ENCODE peak calls at places on chromosomes 16 and 17, in eight cellular contexts. M, R, I, O, H, Q, K and V are unnamed samples.
A peak's percentile ranks its signal among the peaks of the same experiment; 100 is the strongest.

GRCh38 chr17:68459030-68459376 is 1.7 kb upstream of the WIPI1 start:
- DNase-seq in M (no peak), R (no peak), I (no peak), O (no peak), H (no peak), Q (no peak), K (peak; percentile 48), V (peak; percentile 23)

GRCh38 chr17:38925263-38925995 is at the start of gene LASP1NB:
- DNase-seq in M (peak; percentile 89), R (no peak), I (no peak), O (no peak), H (no peak), Q (no peak), K (peak; percentile 72), V (no peak)

GRCh38 chr17:32998893-32999240 is 7.2 kb downstream of the SPACA3 start:
- DNase-seq in M (no peak), R (no peak), I (no peak), O (no peak), H (no peak), Q (no peak), K (no peak), V (no peak)

GRCh38 chr16:2966043-2966802 is 2.1 kb downstream of the KREMEN2 start:
- DNase-seq in M (peak; percentile 32), R (no peak), I (no peak), O (no peak), H (no peak), Q (no peak), K (no peak), V (no peak)

GRCh38 chr17:27461192-27461859 is 5.1 kb downstream of the KSR1 start:
- DNase-seq in M (no peak), R (no peak), I (no peak), O (no peak), H (no peak), Q (no peak), K (no peak), V (no peak)

GRCh38 chr17:50062323-50063243 is 6.7 kb downstream of the ITGA3 start:
- DNase-seq in M (no peak), R (peak; percentile 89), I (no peak), O (no peak), H (no peak), Q (no peak), K (no peak), V (no peak)

GRCh38 chr17:19004601-19005441 is at the start of gene FAM83G:
- DNase-seq in M (peak; percentile 86), R (no peak), I (peak; percentile 90), O (peak; percentile 87), H (peak; percentile 84), Q (peak; percentile 88), K (peak; percentile 92), V (peak; percentile 94)

GRCh38 chr16:24681793-24682192 is 47.7 kb upstream of the TNRC6A start:
- DNase-seq in M (no peak), R (no peak), I (no peak), O (no peak), H (no peak), Q (no peak), K (no peak), V (no peak)

GRCh38 chr16:66717112-66717675 is 20.7 kb upstream of the CMTM4 start:
- DNase-seq in M (peak; percentile 78), R (no peak), I (no peak), O (no peak), H (no peak), Q (no peak), K (peak; percentile 29), V (peak; percentile 18)